ENCODE peak calls at places on chromosomes 2 and 18, in six cellular contexts. One of them, this sample, is unnamed.

GRCh38 chr2:222358876-222359275 is 60.1 kb upstream of the PAX3 start:
- DNase-seq in HepG2: no peak
- DNase-seq in K562: no peak
- DNase-seq in SK-N-SH: no peak
- DNase-seq in GM12891: no peak
- DNase-seq in H1: no peak
- DNase-seq in this sample: no peak

GRCh38 chr2:99648115-99648850 is 158.5 kb upstream of the REV1 start:
- DNase-seq in SK-N-SH: no peak
- DNase-seq in H1: no peak
- DNase-seq in GM12891: no peak
- DNase-seq in HepG2: no peak
- DNase-seq in K562: no peak
- DNase-seq in this sample: no peak

GRCh38 chr18:24043403-24043802 is 28.8 kb downstream of the TTC39C start:
- DNase-seq in GM12891: no peak
- DNase-seq in HepG2: no peak
- DNase-seq in K562: no peak
- DNase-seq in SK-N-SH: no peak
- DNase-seq in H1: no peak
- DNase-seq in this sample: no peak

GRCh38 chr2:177598321-177598922 is 205.8 kb downstream of the AGPS start:
- DNase-seq in SK-N-SH: peak
- DNase-seq in K562: no peak
- DNase-seq in H1: no peak
- DNase-seq in HepG2: no peak
- DNase-seq in GM12891: no peak
- DNase-seq in this sample: no peak

GRCh38 chr2:52084760-52085159 is 1052.8 kb upstream of the NRXN1 start:
- DNase-seq in H1: no peak
- DNase-seq in SK-N-SH: no peak
- DNase-seq in HepG2: no peak
- DNase-seq in GM12891: no peak
- DNase-seq in K562: no peak
- DNase-seq in this sample: no peak

GRCh38 chr2:158989165-158989564 is 20.7 kb downstream of the TANC1 start:
- DNase-seq in H1: no peak
- DNase-seq in HepG2: no peak
- DNase-seq in GM12891: no peak
- DNase-seq in K562: no peak
- DNase-seq in SK-N-SH: no peak
- DNase-seq in this sample: no peak

GRCh38 chr18:73908323-73908722 is 239.3 kb downstream of the FBXO15 start:
- DNase-seq in SK-N-SH: no peak
- DNase-seq in H1: peak
- DNase-seq in HepG2: no peak
- DNase-seq in GM12891: no peak
- DNase-seq in K562: no peak
- DNase-seq in this sample: no peak

GRCh38 chr2:189018636-189019035 is 44.5 kb downstream of the COL3A1 start:
- DNase-seq in HepG2: no peak
- DNase-seq in SK-N-SH: no peak
- DNase-seq in H1: no peak
- DNase-seq in K562: no peak
- DNase-seq in GM12891: no peak
- DNase-seq in this sample: no peak

GRCh38 chr2:1730047-1730937 is 14.0 kb downstream of the PXDN start:
- DNase-seq in HepG2: no peak
- DNase-seq in H1: no peak
- DNase-seq in GM12891: no peak
- DNase-seq in SK-N-SH: peak
- DNase-seq in K562: no peak
- DNase-seq in this sample: no peak

GRCh38 chr2:30371028-30371708 is 75.9 kb upstream of the LCLAT1 start:
- DNase-seq in HepG2: no peak
- DNase-seq in K562: no peak
- DNase-seq in H1: no peak
- DNase-seq in GM12891: no peak
- DNase-seq in SK-N-SH: no peak
- DNase-seq in this sample: no peak

GRCh38 chr18:67400502-67401117 is 115.9 kb downstream of the DSEL start:
- DNase-seq in GM12891: no peak
- DNase-seq in H1: no peak
- DNase-seq in HepG2: no peak
- DNase-seq in SK-N-SH: no peak
- DNase-seq in K562: no peak
- DNase-seq in this sample: no peak

GRCh38 chr18:74804677-74805076 is 207.0 kb downstream of the ZNF407 start:
- DNase-seq in K562: no peak
- DNase-seq in HepG2: no peak
- DNase-seq in SK-N-SH: peak
- DNase-seq in H1: no peak
- DNase-seq in GM12891: no peak
- DNase-seq in this sample: no peak

GRCh38 chr2:124265641-124266040 is 240.6 kb downstream of the CNTNAP5 start:
- DNase-seq in HepG2: no peak
- DNase-seq in H1: no peak
- DNase-seq in SK-N-SH: no peak
- DNase-seq in GM12891: no peak
- DNase-seq in K562: no peak
- DNase-seq in this sample: no peak

GRCh38 chr2:153871231-153872221 is at the start of gene GALNT13:
- DNase-seq in HepG2: peak
- DNase-seq in H1: peak
- DNase-seq in GM12891: no peak
- DNase-seq in K562: no peak
- DNase-seq in SK-N-SH: peak
- DNase-seq in this sample: no peak

GRCh38 chr2:226031962-226032441 is 632.5 kb downstream of the NYAP2 start:
- DNase-seq in GM12891: no peak
- DNase-seq in K562: no peak
- DNase-seq in HepG2: peak
- DNase-seq in H1: no peak
- DNase-seq in SK-N-SH: peak
- DNase-seq in this sample: no peak

GRCh38 chr2:180507028-180507427 is 473.4 kb upstream of the UBE2E3 start:
- DNase-seq in H1: no peak
- DNase-seq in SK-N-SH: no peak
- DNase-seq in K562: no peak
- DNase-seq in GM12891: no peak
- DNase-seq in HepG2: no peak
- DNase-seq in this sample: no peak

GRCh38 chr18:32902566-32903330 is 129.9 kb upstream of the KLHL14 start:
- DNase-seq in SK-N-SH: no peak
- DNase-seq in H1: no peak
- DNase-seq in HepG2: no peak
- DNase-seq in GM12891: no peak
- DNase-seq in K562: no peak
- DNase-seq in this sample: no peak

GRCh38 chr18:48436907-48437306 is 27.7 kb upstream of the ZBTB7C start:
- DNase-seq in K562: no peak
- DNase-seq in HepG2: no peak
- DNase-seq in GM12891: no peak
- DNase-seq in SK-N-SH: no peak
- DNase-seq in H1: no peak
- DNase-seq in this sample: no peak

GRCh38 chr2:159089543-159089942 is 121.1 kb downstream of the TANC1 start:
- DNase-seq in HepG2: no peak
- DNase-seq in GM12891: no peak
- DNase-seq in K562: no peak
- DNase-seq in H1: no peak
- DNase-seq in SK-N-SH: no peak
- DNase-seq in this sample: no peak

GRCh38 chr2:61750624-61751023 is 103.2 kb downstream of the FAM161A start:
- DNase-seq in GM12891: no peak
- DNase-seq in SK-N-SH: no peak
- DNase-seq in H1: no peak
- DNase-seq in K562: no peak
- DNase-seq in HepG2: no peak
- DNase-seq in this sample: no peak

GRCh38 chr2:19989342-19989680 is 594 bp downstream of the WDR35 start:
- DNase-seq in HepG2: no peak
- DNase-seq in GM12891: no peak
- DNase-seq in H1: no peak
- DNase-seq in K562: no peak
- DNase-seq in SK-N-SH: no peak
- DNase-seq in this sample: no peak

GRCh38 chr2:19991895-19992294 is 2.0 kb upstream of the WDR35 start:
- DNase-seq in SK-N-SH: no peak
- DNase-seq in H1: no peak
- DNase-seq in GM12891: no peak
- DNase-seq in K562: no peak
- DNase-seq in HepG2: no peak
- DNase-seq in this sample: no peak

GRCh38 chr2:19988600-19988999 is 1.3 kb downstream of the WDR35 start:
- DNase-seq in K562: no peak
- DNase-seq in GM12891: no peak
- DNase-seq in H1: no peak
- DNase-seq in HepG2: no peak
- DNase-seq in SK-N-SH: no peak
- DNase-seq in this sample: no peak

GRCh38 chr2:19989681-19990415 is at the start of gene WDR35:
- DNase-seq in GM12891: peak
- DNase-seq in HepG2: peak
- DNase-seq in H1: peak
- DNase-seq in SK-N-SH: peak
- DNase-seq in K562: peak
- DNase-seq in this sample: peak

DNA sequence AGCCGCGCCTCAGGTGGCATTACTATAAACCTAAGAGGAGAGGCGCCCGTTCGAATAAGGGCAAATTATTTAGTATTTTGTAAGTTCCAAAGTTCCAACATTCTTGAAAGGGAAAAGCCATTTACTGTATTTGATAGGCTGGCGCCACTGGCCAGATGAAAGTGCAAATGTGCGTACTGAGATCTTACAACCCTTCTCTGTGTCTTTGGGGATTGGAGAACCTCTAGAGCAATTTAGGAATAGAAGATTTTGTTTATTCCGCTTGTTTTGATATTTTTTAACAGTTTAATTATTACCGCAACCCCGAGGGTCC is 467 bp upstream of the WDR35 start:
- DNase-seq in GM12891: no peak
- DNase-seq in H1: no peak
- DNase-seq in HepG2: no peak
- DNase-seq in K562: no peak
- DNase-seq in SK-N-SH: no peak
- DNase-seq in this sample: no peak
- TF ChIP-seq TAF1 in GM12891: no peak
- TF ChIP-seq TAF1 in H1: no peak
- TF ChIP-seq TAF1 in HepG2: no peak
- TF ChIP-seq TAF1 in K562: no peak
- TF ChIP-seq TAF1 in SK-N-SH: no peak
- TF ChIP-seq TAF1 in this sample: no peak

GRCh38 chr2:27792759-27793158 is 21.2 kb downstream of the MRPL33 start:
- DNase-seq in HepG2: no peak
- DNase-seq in SK-N-SH: no peak
- DNase-seq in H1: no peak
- DNase-seq in GM12891: no peak
- DNase-seq in K562: no peak
- DNase-seq in this sample: no peak

GRCh38 chr2:27796991-27797752 is 25.7 kb downstream of the MRPL33 start:
- DNase-seq in H1: no peak
- DNase-seq in SK-N-SH: no peak
- DNase-seq in HepG2: no peak
- DNase-seq in GM12891: no peak
- DNase-seq in K562: no peak
- DNase-seq in this sample: no peak

GRCh38 chr2:27795093-27795834 is 23.7 kb downstream of the MRPL33 start:
- DNase-seq in H1: peak
- DNase-seq in SK-N-SH: no peak
- DNase-seq in K562: no peak
- DNase-seq in HepG2: peak
- DNase-seq in GM12891: no peak
- DNase-seq in this sample: no peak

GRCh38 chr2:27798476-27798875 is 27.0 kb downstream of the MRPL33 start:
- DNase-seq in K562: no peak
- DNase-seq in H1: no peak
- DNase-seq in HepG2: no peak
- DNase-seq in GM12891: no peak
- DNase-seq in SK-N-SH: no peak
- DNase-seq in this sample: no peak

GRCh38 chr2:27795868-27796277 is 24.4 kb downstream of the MRPL33 start:
- DNase-seq in H1: peak
- DNase-seq in K562: no peak
- DNase-seq in HepG2: no peak
- DNase-seq in SK-N-SH: no peak
- DNase-seq in GM12891: no peak
- DNase-seq in this sample: no peak
- TF ChIP-seq POLR2AphosphoS5 in H1: no peak
- TF ChIP-seq POLR2AphosphoS5 in K562: no peak
- TF ChIP-seq POLR2AphosphoS5 in HepG2: no peak
- TF ChIP-seq POLR2AphosphoS5 in SK-N-SH: peak
- TF ChIP-seq POLR2AphosphoS5 in GM12891: no peak
- TF ChIP-seq POLR2AphosphoS5 in this sample: no peak

GRCh38 chr2:70768585-70769085 is 635 bp upstream of the ADD2 start:
- DNase-seq in K562: no peak
- DNase-seq in HepG2: no peak
- DNase-seq in H1: no peak
- DNase-seq in SK-N-SH: no peak
- DNase-seq in GM12891: no peak
- DNase-seq in this sample: no peak
- TF ChIP-seq TAF1 in K562: no peak
- TF ChIP-seq TAF1 in HepG2: no peak
- TF ChIP-seq TAF1 in H1: no peak
- TF ChIP-seq TAF1 in SK-N-SH: no peak
- TF ChIP-seq TAF1 in GM12891: no peak
- TF ChIP-seq TAF1 in this sample: no peak

GRCh38 chr2:230958803-230959756 is 34.0 kb upstream of the GPR55 start:
- DNase-seq in GM12891: no peak
- DNase-seq in K562: no peak
- DNase-seq in H1: no peak
- DNase-seq in SK-N-SH: no peak
- DNase-seq in HepG2: no peak
- DNase-seq in this sample: no peak
- TF ChIP-seq POLR2AphosphoS5 in GM12891: no peak
- TF ChIP-seq POLR2AphosphoS5 in K562: no peak
- TF ChIP-seq POLR2AphosphoS5 in H1: no peak
- TF ChIP-seq POLR2AphosphoS5 in SK-N-SH: no peak
- TF ChIP-seq POLR2AphosphoS5 in HepG2: no peak
- TF ChIP-seq POLR2AphosphoS5 in this sample: no peak

This sample was measured in GM12892.